ENCODE peak calls at places on chromosomes 7 and 10, in ten cellular contexts. O is LNCaP clone FGC, Q is GM20000, R is transverse colon, V is progenitor cell of endocrine pancreas, P is GM13976, H is NB4, W is keratinocyte, C is HL-60, S is breast epithelium. F is an unnamed sample.

GRCh38 chr7:66696774-66697191 is 43.8 kb upstream of the RABGEF1 start:
- DNase-seq in S (no peak), V (no peak), Q (no peak), W (no peak), R (no peak), C (no peak), P (no peak), O (no peak), H (peak; percentile 46), F (no peak)

GRCh38 chr10:22250897-22251605 is 33.2 kb upstream of the EBLN1 start:
- DNase-seq in S (no peak), O (no peak), C (no peak), W (no peak), P (no peak), R (no peak), V (no peak), H (peak; percentile 7), Q (peak; percentile 24), F (no peak)

GRCh38 chr7:142568430-142569097 is 180.7 kb upstream of the PRSS1 start:
- DNase-seq in P (no peak), S (no peak), V (no peak), Q (no peak), C (no peak), O (no peak), W (no peak), H (peak; percentile 64), R (no peak), F (no peak)

GRCh38 chr10:29539398-29539797 is 95.4 kb downstream of the SVIL start:
- DNase-seq in C (no peak), H (no peak), P (no peak), O (no peak), Q (no peak), V (no peak), S (no peak), R (no peak), W (no peak), F (no peak)

GRCh38 chr10:21599582-21599981 is 65.5 kb downstream of the MLLT10 start:
- DNase-seq in W (no peak), C (no peak), R (no peak), Q (no peak), V (no peak), P (no peak), O (no peak), H (no peak), S (no peak), F (no peak)

GRCh38 chr7:80596933-80597517 is 41.4 kb upstream of the CD36 start:
- DNase-seq in W (no peak), P (no peak), V (no peak), R (no peak), Q (no peak), H (no peak), C (no peak), O (no peak), S (no peak), F (no peak)

GRCh38 chr7:159329979-159330378 is 185.3 kb upstream of the VIPR2 start:
- DNase-seq in Q (no peak), O (no peak), R (no peak), H (no peak), W (no peak), C (no peak), P (no peak), V (no peak), S (no peak), F (no peak)

GRCh38 chr7:134669845-134670373 is 23.3 kb downstream of the BPGM start:
- DNase-seq in S (no peak), R (peak; percentile 44), W (peak; percentile 91), V (no peak), P (no peak), Q (no peak), C (peak; percentile 66), O (peak; percentile 54), H (peak; percentile 58), F (peak; percentile 26)

GRCh38 chr10:60175418-60175817 is 214.3 kb downstream of the ANK3 start:
- DNase-seq in W (no peak), H (no peak), Q (no peak), O (peak; percentile 76), C (no peak), R (no peak), P (no peak), S (no peak), V (no peak), F (no peak)

GRCh38 chr7:140042386-140042670 is 20.4 kb downstream of the PARP12 start:
- DNase-seq in P (no peak), W (no peak), C (no peak), Q (no peak), R (no peak), O (no peak), H (no peak), S (no peak), V (no peak), F (no peak)

GRCh38 chr10:42532996-42533395 is 105.4 kb downstream of the ZNF33B start:
- DNase-seq in O (no peak), Q (no peak), W (no peak), R (no peak), C (no peak), H (no peak), S (no peak), P (no peak), V (no peak), F (no peak)

GRCh38 chr10:49008505-49009202 is 69.0 kb upstream of the LRRC18 start:
- DNase-seq in R (no peak), H (no peak), W (no peak), C (no peak), V (no peak), O (no peak), Q (no peak), P (no peak), S (no peak), F (no peak)

GRCh38 chr7:116918744-116919143 is 34.6 kb upstream of the ST7 start:
- DNase-seq in S (no peak), O (no peak), C (no peak), W (no peak), Q (no peak), R (no peak), P (no peak), H (no peak), V (no peak), F (no peak)

GRCh38 chr10:96400465-96400864 is 41.7 kb upstream of the OPALIN start:
- DNase-seq in H (no peak), O (no peak), P (no peak), W (no peak), Q (no peak), C (no peak), S (no peak), R (no peak), V (no peak), F (no peak)

GRCh38 chr7:120180221-120180620 is 92.8 kb upstream of the KCND2 start:
- DNase-seq in O (no peak), W (no peak), Q (no peak), S (no peak), V (no peak), P (no peak), C (no peak), R (no peak), H (no peak), F (no peak)

GRCh38 chr10:94343159-94343558 is 19.6 kb downstream of the NOC3L start:
- DNase-seq in S (no peak), C (no peak), Q (no peak), P (no peak), R (no peak), V (no peak), O (no peak), H (no peak), W (no peak), F (no peak)

GRCh38 chr7:27346531-27347260 is 104.1 kb downstream of the EVX1 start:
- DNase-seq in C (no peak), S (no peak), Q (no peak), W (peak; percentile 7), V (peak; percentile 21), R (peak; percentile 48), O (peak; percentile 99), H (no peak), P (no peak), F (no peak)

GRCh38 chr10:91607661-91608442 is 25.0 kb downstream of the PPP1R3C start:
- DNase-seq in R (no peak), C (no peak), H (no peak), V (no peak), O (no peak), W (no peak), Q (no peak), P (no peak), S (no peak), F (no peak)

GRCh38 chr7:4633012-4633411 is 49.1 kb upstream of the FOXK1 start:
- DNase-seq in O (no peak), V (no peak), R (no peak), P (no peak), S (no peak), W (no peak), Q (no peak), C (peak; percentile 25), H (peak; percentile 73), F (no peak)
- TF ChIP-seq CTCF in O (no peak), V (no peak), R (no peak), P (no peak), S (no peak), W (no peak), Q (no peak), C (no peak), H (no peak), F (no peak)

GRCh38 chr7:39557222-39557621 is 9.0 kb upstream of the YAE1 start:
- DNase-seq in P (no peak), Q (no peak), W (no peak), V (no peak), S (no peak), R (no peak), C (no peak), O (no peak), H (no peak), F (no peak)
- TF ChIP-seq CTCF in P (no peak), Q (no peak), W (no peak), V (no peak), S (no peak), R (no peak), C (no peak), O (no peak), H (no peak), F (no peak)

DNA sequence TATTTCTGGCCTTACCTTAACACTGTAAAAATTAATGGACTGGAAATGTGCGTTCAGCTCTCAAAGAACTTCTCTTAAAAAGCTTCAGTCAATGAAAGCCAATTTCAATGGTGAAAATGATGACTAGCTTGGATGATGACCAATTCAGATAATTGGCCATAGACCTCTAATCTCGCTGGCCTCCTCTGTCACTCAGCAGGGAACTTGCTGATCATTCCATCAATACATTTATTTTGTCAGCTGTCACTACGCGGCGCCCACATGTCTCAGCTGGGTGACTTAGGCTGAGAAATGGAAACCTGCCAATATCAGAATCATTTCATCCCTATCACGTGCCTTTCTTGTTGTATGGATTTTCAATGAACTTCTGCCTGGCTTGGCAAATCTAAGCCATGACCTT is 673.0 kb upstream of the AUTS2 start:
- DNase-seq in O (no peak), R (no peak), W (no peak), Q (no peak), H (no peak), V (no peak), S (no peak), C (no peak), P (no peak), F (no peak)
- TF ChIP-seq CTCF in O (no peak), R (no peak), W (no peak), Q (no peak), H (no peak), V (no peak), S (no peak), C (no peak), P (no peak), F (no peak)

DNA sequence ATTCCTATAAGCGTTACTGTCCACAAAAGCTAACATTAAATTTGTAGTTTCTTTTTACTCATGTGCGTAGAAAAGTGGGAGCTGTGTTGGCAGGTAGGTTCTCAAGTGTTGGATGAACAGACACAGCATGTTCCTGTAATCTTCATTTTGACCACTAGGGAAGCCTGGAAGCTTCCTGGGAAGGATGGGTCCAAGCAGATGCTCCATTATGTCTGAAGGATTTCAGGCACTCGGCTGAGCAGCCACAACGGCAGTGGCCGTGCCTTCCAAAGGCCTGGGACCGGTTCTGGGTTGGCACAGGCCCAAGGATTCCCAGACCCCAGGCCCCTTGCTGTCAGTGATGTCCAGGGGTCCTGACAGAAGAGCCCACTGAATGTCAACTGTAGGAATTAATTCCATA is 386.3 kb downstream of the TNS3 start:
- DNase-seq in Q (no peak), H (no peak), W (no peak), P (no peak), O (no peak), S (no peak), R (no peak), C (no peak), V (no peak), F (no peak)
- TF ChIP-seq CTCF in Q (no peak), H (peak; percentile 22), W (peak; percentile 45), P (no peak), O (no peak), S (no peak), R (peak; percentile 18), C (no peak), V (peak; percentile 25), F (no peak)